ENCODE peak calls at places on chromosome 21, in nine cellular contexts. One of them, this sample, is unnamed.

GRCh38 chr21:37620401-37620800 is 253.8 kb downstream of the DYRK1A start:
- DNase-seq in nephron progenitor cell: no peak
- DNase-seq in type B pancreatic cell: no peak
- DNase-seq in A549: no peak
- DNase-seq in CD4-positive, alpha-beta T cell: no peak
- DNase-seq in GM10248: no peak
- DNase-seq in colonic mucosa: no peak
- DNase-seq in lung: no peak
- DNase-seq in CD8-positive, alpha-beta T cell: no peak
- DNase-seq in this sample: no peak

GRCh38 chr21:42315296-42315891 is at the start of gene TFF3:
- DNase-seq in nephron progenitor cell: peak
- DNase-seq in type B pancreatic cell: peak
- DNase-seq in A549: peak
- DNase-seq in CD4-positive, alpha-beta T cell: no peak
- DNase-seq in GM10248: no peak
- DNase-seq in colonic mucosa: peak
- DNase-seq in lung: no peak
- DNase-seq in CD8-positive, alpha-beta T cell: no peak
- DNase-seq in this sample: no peak

GRCh38 chr21:45860493-45861155 is 120.9 kb upstream of the COL6A1 start:
- DNase-seq in nephron progenitor cell: no peak
- DNase-seq in type B pancreatic cell: no peak
- DNase-seq in A549: no peak
- DNase-seq in CD4-positive, alpha-beta T cell: no peak
- DNase-seq in GM10248: no peak
- DNase-seq in colonic mucosa: no peak
- DNase-seq in lung: no peak
- DNase-seq in CD8-positive, alpha-beta T cell: no peak
- DNase-seq in this sample: no peak

GRCh38 chr21:31730687-31731111 is 1.2 kb downstream of the SCAF4 start:
- DNase-seq in nephron progenitor cell: peak
- DNase-seq in type B pancreatic cell: no peak
- DNase-seq in A549: peak
- DNase-seq in CD4-positive, alpha-beta T cell: no peak
- DNase-seq in GM10248: no peak
- DNase-seq in colonic mucosa: no peak
- DNase-seq in lung: no peak
- DNase-seq in CD8-positive, alpha-beta T cell: no peak
- DNase-seq in this sample: no peak

GRCh38 chr21:34912022-34912933 is 136.8 kb downstream of the RUNX1 start:
- DNase-seq in nephron progenitor cell: no peak
- DNase-seq in type B pancreatic cell: no peak
- DNase-seq in A549: no peak
- DNase-seq in CD4-positive, alpha-beta T cell: no peak
- DNase-seq in GM10248: no peak
- DNase-seq in colonic mucosa: no peak
- DNase-seq in lung: no peak
- DNase-seq in CD8-positive, alpha-beta T cell: no peak
- DNase-seq in this sample: no peak

GRCh38 chr21:38596264-38597042 is 98.2 kb upstream of the ERG start:
- DNase-seq in nephron progenitor cell: no peak
- DNase-seq in type B pancreatic cell: no peak
- DNase-seq in A549: no peak
- DNase-seq in CD4-positive, alpha-beta T cell: no peak
- DNase-seq in GM10248: no peak
- DNase-seq in colonic mucosa: no peak
- DNase-seq in lung: no peak
- DNase-seq in CD8-positive, alpha-beta T cell: no peak
- DNase-seq in this sample: no peak

GRCh38 chr21:31630062-31630711 is 29.3 kb upstream of the SOD1 start:
- DNase-seq in nephron progenitor cell: no peak
- DNase-seq in type B pancreatic cell: no peak
- DNase-seq in A549: peak
- DNase-seq in CD4-positive, alpha-beta T cell: no peak
- DNase-seq in GM10248: no peak
- DNase-seq in colonic mucosa: no peak
- DNase-seq in lung: peak
- DNase-seq in CD8-positive, alpha-beta T cell: no peak
- DNase-seq in this sample: no peak

GRCh38 chr21:26405071-26405470 is 168.0 kb downstream of the CYYR1 start:
- DNase-seq in nephron progenitor cell: no peak
- DNase-seq in type B pancreatic cell: no peak
- DNase-seq in A549: no peak
- DNase-seq in CD4-positive, alpha-beta T cell: no peak
- DNase-seq in GM10248: no peak
- DNase-seq in colonic mucosa: no peak
- DNase-seq in lung: no peak
- DNase-seq in CD8-positive, alpha-beta T cell: no peak
- DNase-seq in this sample: no peak

GRCh38 chr21:32260130-32260529 is 18.7 kb downstream of the MIS18A start:
- DNase-seq in nephron progenitor cell: no peak
- DNase-seq in type B pancreatic cell: no peak
- DNase-seq in A549: no peak
- DNase-seq in CD4-positive, alpha-beta T cell: no peak
- DNase-seq in GM10248: no peak
- DNase-seq in colonic mucosa: no peak
- DNase-seq in lung: no peak
- DNase-seq in CD8-positive, alpha-beta T cell: no peak
- DNase-seq in this sample: no peak

GRCh38 chr21:42580076-42580792 is 66.6 kb downstream of the SLC37A1 start:
- DNase-seq in nephron progenitor cell: no peak
- DNase-seq in type B pancreatic cell: no peak
- DNase-seq in A549: no peak
- DNase-seq in CD4-positive, alpha-beta T cell: no peak
- DNase-seq in GM10248: no peak
- DNase-seq in colonic mucosa: no peak
- DNase-seq in lung: no peak
- DNase-seq in CD8-positive, alpha-beta T cell: no peak
- DNase-seq in this sample: no peak

GRCh38 chr21:39022901-39023693 is 160.2 kb downstream of the PSMG1 start:
- DNase-seq in nephron progenitor cell: peak
- DNase-seq in type B pancreatic cell: no peak
- DNase-seq in A549: no peak
- DNase-seq in CD4-positive, alpha-beta T cell: no peak
- DNase-seq in GM10248: no peak
- DNase-seq in colonic mucosa: no peak
- DNase-seq in lung: peak
- DNase-seq in CD8-positive, alpha-beta T cell: no peak
- DNase-seq in this sample: no peak

GRCh38 chr21:36113647-36114428 is 21.0 kb upstream of the CBR3 start:
- DNase-seq in nephron progenitor cell: no peak
- DNase-seq in type B pancreatic cell: no peak
- DNase-seq in A549: peak
- DNase-seq in CD4-positive, alpha-beta T cell: peak
- DNase-seq in GM10248: no peak
- DNase-seq in colonic mucosa: peak
- DNase-seq in lung: peak
- DNase-seq in CD8-positive, alpha-beta T cell: no peak
- DNase-seq in this sample: no peak

GRCh38 chr21:38938343-38938742 is 132.6 kb downstream of the ETS2 start:
- DNase-seq in nephron progenitor cell: peak
- DNase-seq in type B pancreatic cell: no peak
- DNase-seq in A549: no peak
- DNase-seq in CD4-positive, alpha-beta T cell: no peak
- DNase-seq in GM10248: no peak
- DNase-seq in colonic mucosa: no peak
- DNase-seq in lung: no peak
- DNase-seq in CD8-positive, alpha-beta T cell: no peak
- DNase-seq in this sample: no peak

GRCh38 chr21:41170442-41170841 is 2.5 kb downstream of the BACE2 start:
- DNase-seq in nephron progenitor cell: peak
- DNase-seq in type B pancreatic cell: no peak
- DNase-seq in A549: peak
- DNase-seq in CD4-positive, alpha-beta T cell: no peak
- DNase-seq in GM10248: peak
- DNase-seq in colonic mucosa: peak
- DNase-seq in lung: peak
- DNase-seq in CD8-positive, alpha-beta T cell: no peak
- DNase-seq in this sample: no peak
- TF ChIP-seq CTCF in nephron progenitor cell: peak
- TF ChIP-seq CTCF in type B pancreatic cell: peak
- TF ChIP-seq CTCF in A549: peak
- TF ChIP-seq CTCF in CD4-positive, alpha-beta T cell: no peak
- TF ChIP-seq CTCF in GM10248: peak
- TF ChIP-seq CTCF in colonic mucosa: peak
- TF ChIP-seq CTCF in lung: no peak
- TF ChIP-seq CTCF in CD8-positive, alpha-beta T cell: no peak
- TF ChIP-seq CTCF in this sample: no peak

GRCh38 chr21:44509539-44509938 is 30.5 kb downstream of the KRTAP10-1 start:
- DNase-seq in nephron progenitor cell: no peak
- DNase-seq in type B pancreatic cell: no peak
- DNase-seq in A549: peak
- DNase-seq in CD4-positive, alpha-beta T cell: no peak
- DNase-seq in GM10248: no peak
- DNase-seq in colonic mucosa: peak
- DNase-seq in lung: peak
- DNase-seq in CD8-positive, alpha-beta T cell: no peak
- DNase-seq in this sample: no peak
- TF ChIP-seq CTCF in nephron progenitor cell: no peak
- TF ChIP-seq CTCF in type B pancreatic cell: no peak
- TF ChIP-seq CTCF in A549: no peak
- TF ChIP-seq CTCF in CD4-positive, alpha-beta T cell: no peak
- TF ChIP-seq CTCF in GM10248: no peak
- TF ChIP-seq CTCF in colonic mucosa: no peak
- TF ChIP-seq CTCF in lung: no peak
- TF ChIP-seq CTCF in CD8-positive, alpha-beta T cell: no peak
- TF ChIP-seq CTCF in this sample: no peak

GRCh38 chr21:30268608-30269197 is 14.0 kb downstream of the KRTAP24-1 start:
- DNase-seq in nephron progenitor cell: no peak
- DNase-seq in type B pancreatic cell: no peak
- DNase-seq in A549: no peak
- DNase-seq in CD4-positive, alpha-beta T cell: no peak
- DNase-seq in GM10248: no peak
- DNase-seq in colonic mucosa: peak
- DNase-seq in lung: no peak
- DNase-seq in CD8-positive, alpha-beta T cell: no peak
- DNase-seq in this sample: no peak
- TF ChIP-seq CTCF in nephron progenitor cell: no peak
- TF ChIP-seq CTCF in type B pancreatic cell: peak
- TF ChIP-seq CTCF in A549: no peak
- TF ChIP-seq CTCF in CD4-positive, alpha-beta T cell: no peak
- TF ChIP-seq CTCF in GM10248: no peak
- TF ChIP-seq CTCF in colonic mucosa: no peak
- TF ChIP-seq CTCF in lung: no peak
- TF ChIP-seq CTCF in CD8-positive, alpha-beta T cell: no peak
- TF ChIP-seq CTCF in this sample: no peak

GRCh38 chr21:21196087-21196486 is 197.9 kb downstream of the NCAM2 start:
- DNase-seq in nephron progenitor cell: no peak
- DNase-seq in type B pancreatic cell: no peak
- DNase-seq in A549: no peak
- DNase-seq in CD4-positive, alpha-beta T cell: no peak
- DNase-seq in GM10248: no peak
- DNase-seq in colonic mucosa: no peak
- DNase-seq in lung: no peak
- DNase-seq in CD8-positive, alpha-beta T cell: no peak
- DNase-seq in this sample: no peak

GRCh38 chr21:21196848-21197247 is 198.6 kb downstream of the NCAM2 start:
- DNase-seq in nephron progenitor cell: no peak
- DNase-seq in type B pancreatic cell: no peak
- DNase-seq in A549: no peak
- DNase-seq in CD4-positive, alpha-beta T cell: no peak
- DNase-seq in GM10248: no peak
- DNase-seq in colonic mucosa: no peak
- DNase-seq in lung: no peak
- DNase-seq in CD8-positive, alpha-beta T cell: no peak
- DNase-seq in this sample: no peak

GRCh38 chr21:21199342-21200102 is 201.3 kb downstream of the NCAM2 start:
- DNase-seq in nephron progenitor cell: no peak
- DNase-seq in type B pancreatic cell: no peak
- DNase-seq in A549: no peak
- DNase-seq in CD4-positive, alpha-beta T cell: no peak
- DNase-seq in GM10248: no peak
- DNase-seq in colonic mucosa: no peak
- DNase-seq in lung: no peak
- DNase-seq in CD8-positive, alpha-beta T cell: no peak
- DNase-seq in this sample: no peak

GRCh38 chr21:21200103-21200938 is 202.1 kb downstream of the NCAM2 start:
- DNase-seq in nephron progenitor cell: no peak
- DNase-seq in type B pancreatic cell: no peak
- DNase-seq in A549: peak
- DNase-seq in CD4-positive, alpha-beta T cell: no peak
- DNase-seq in GM10248: no peak
- DNase-seq in colonic mucosa: peak
- DNase-seq in lung: peak
- DNase-seq in CD8-positive, alpha-beta T cell: no peak
- DNase-seq in this sample: no peak

DNA sequence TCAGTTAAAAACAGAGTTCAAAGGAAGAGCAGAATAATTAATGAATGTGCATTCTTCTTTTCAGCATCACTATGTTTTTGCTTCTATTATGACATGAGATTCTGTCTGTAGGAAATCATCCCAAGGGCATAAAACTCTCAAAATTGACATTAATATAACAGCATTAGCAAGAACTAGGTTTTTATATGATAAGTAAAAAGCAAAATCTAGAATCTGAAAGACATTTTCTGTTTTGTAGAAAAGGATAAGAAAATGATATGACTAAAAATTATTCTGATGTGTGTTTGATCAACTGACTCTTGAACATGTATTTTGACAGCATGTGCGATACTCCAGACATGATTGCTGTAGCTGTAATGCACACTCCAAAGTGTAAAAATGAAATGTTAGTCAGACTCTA is 197.2 kb downstream of the NCAM2 start:
- DNase-seq in nephron progenitor cell: no peak
- DNase-seq in type B pancreatic cell: no peak
- DNase-seq in A549: no peak
- DNase-seq in CD4-positive, alpha-beta T cell: no peak
- DNase-seq in GM10248: no peak
- DNase-seq in colonic mucosa: no peak
- DNase-seq in lung: no peak
- DNase-seq in CD8-positive, alpha-beta T cell: no peak
- DNase-seq in this sample: no peak
- TF ChIP-seq CTCF in nephron progenitor cell: no peak
- TF ChIP-seq CTCF in type B pancreatic cell: no peak
- TF ChIP-seq CTCF in A549: no peak
- TF ChIP-seq CTCF in CD4-positive, alpha-beta T cell: no peak
- TF ChIP-seq CTCF in GM10248: no peak
- TF ChIP-seq CTCF in colonic mucosa: no peak
- TF ChIP-seq CTCF in lung: no peak
- TF ChIP-seq CTCF in CD8-positive, alpha-beta T cell: no peak
- TF ChIP-seq CTCF in this sample: no peak

This sample was measured in CD14-positive monocyte.